ENCODE peak calls at places on chromosomes 4 and X, in ten cellular contexts. Y is upper lobe of right lung, D is suprapubic skin, L is esophagus muscularis mucosa, U is transverse colon, I is aorta, X is foreskin keratinocyte, C is GM23248, T is AG04450, K is H9. M is an unnamed sample.

GRCh38 chr4:143406523-143406922 is 69.8 kb downstream of the GAB1 start:
- DNase-seq in Y (no peak), I (peak; percentile 87), C (peak; percentile 36), L (no peak), X (no peak), D (peak; percentile 88), T (no peak), K (no peak), U (peak; percentile 45), M (no peak)

GRCh38 chr4:62835579-62835978 is 1573.7 kb downstream of the TECRL start:
- DNase-seq in L (no peak), Y (no peak), X (peak; percentile 43), T (no peak), I (no peak), U (no peak), C (no peak), D (no peak), K (no peak), M (no peak)

GRCh38 chr4:38612996-38613395 is 51.0 kb upstream of the KLF3 start:
- DNase-seq in I (no peak), C (no peak), D (no peak), L (peak; percentile 34), K (no peak), X (no peak), Y (no peak), T (no peak), U (no peak), M (no peak)

GRCh38 chr4:78864405-78865024 is 74.7 kb downstream of the PAQR3 start:
- DNase-seq in Y (no peak), U (no peak), L (no peak), I (no peak), C (peak; percentile 81), X (peak; percentile 60), K (no peak), D (no peak), T (peak; percentile 63), M (peak; percentile 29)

GRCh38 chr4:38310446-38311043 is 350.3 kb downstream of the PTTG2 start:
- DNase-seq in T (no peak), C (peak; percentile 28), K (no peak), L (no peak), U (peak; percentile 28), X (no peak), I (no peak), D (no peak), Y (no peak), M (no peak)

GRCh38 chrX:63418211-63418610 is 67.1 kb upstream of the SPIN4 start:
- DNase-seq in I (no peak), U (no peak), C (no peak), K (no peak), T (no peak), Y (no peak), L (no peak), D (no peak), X (no peak), M (no peak)

GRCh38 chr4:36392049-36392448 is 110.6 kb downstream of the DTHD1 start:
- DNase-seq in I (no peak), T (no peak), D (no peak), C (no peak), K (no peak), L (no peak), X (peak; percentile 83), U (no peak), Y (no peak), M (peak; percentile 52)

GRCh38 chr4:4384837-4385236 is 2.1 kb upstream of the NSG1 start:
- DNase-seq in C (peak; percentile 41), X (peak; percentile 58), T (no peak), I (peak; percentile 68), U (no peak), D (no peak), Y (no peak), L (no peak), K (peak; percentile 85), M (no peak)

GRCh38 chr4:95124906-95125504 is 367.2 kb downstream of the BMPR1B start:
- DNase-seq in L (no peak), D (no peak), X (peak; percentile 40), T (peak; percentile 39), Y (no peak), I (no peak), C (peak; percentile 82), U (no peak), K (peak; percentile 41), M (no peak)

GRCh38 chr4:156419080-156419638 is 465.5 kb upstream of the CTSO start:
- DNase-seq in Y (no peak), L (no peak), X (no peak), T (no peak), I (no peak), D (no peak), K (no peak), C (peak; percentile 23), U (no peak), M (no peak)

GRCh38 chrX:38305971-38306370 is 21.3 kb downstream of the RPGR start:
- DNase-seq in I (no peak), T (no peak), L (no peak), C (no peak), U (no peak), X (no peak), D (no peak), K (no peak), Y (no peak), M (no peak)

GRCh38 chr4:129583868-129584267 is 487.9 kb downstream of the C4orf33 start:
- DNase-seq in X (no peak), D (no peak), L (no peak), I (no peak), U (no peak), Y (no peak), T (no peak), C (no peak), K (no peak), M (no peak)

GRCh38 chrX:51931761-51932160 is 38.3 kb downstream of the MAGED1 start:
- DNase-seq in Y (no peak), K (no peak), I (no peak), C (peak; percentile 3), T (no peak), X (no peak), D (no peak), L (no peak), U (no peak), M (no peak)

GRCh38 chr4:122617597-122618593 is 3.0 kb downstream of the IL21 start:
- DNase-seq in X (no peak), T (no peak), U (no peak), I (no peak), L (no peak), C (peak; percentile 18), Y (no peak), D (no peak), K (no peak), M (no peak)

GRCh38 chr4:2546286-2546823 is 9.9 kb downstream of the FAM193A start:
- DNase-seq in C (no peak), K (no peak), I (no peak), Y (no peak), L (no peak), X (no peak), D (no peak), T (no peak), U (no peak), M (no peak)

GRCh38 chrX:10111364-10112148 is 45.2 kb upstream of the CLCN4 start:
- DNase-seq in X (no peak), C (peak; percentile 42), U (peak; percentile 56), L (no peak), T (no peak), K (no peak), Y (no peak), I (no peak), D (no peak), M (no peak)

GRCh38 chr4:13599159-13599558 is 28.4 kb downstream of the BOD1L1 start:
- DNase-seq in Y (no peak), I (no peak), U (no peak), D (no peak), X (no peak), L (no peak), K (peak; percentile 63), T (no peak), C (peak; percentile 9), M (no peak)

DNA sequence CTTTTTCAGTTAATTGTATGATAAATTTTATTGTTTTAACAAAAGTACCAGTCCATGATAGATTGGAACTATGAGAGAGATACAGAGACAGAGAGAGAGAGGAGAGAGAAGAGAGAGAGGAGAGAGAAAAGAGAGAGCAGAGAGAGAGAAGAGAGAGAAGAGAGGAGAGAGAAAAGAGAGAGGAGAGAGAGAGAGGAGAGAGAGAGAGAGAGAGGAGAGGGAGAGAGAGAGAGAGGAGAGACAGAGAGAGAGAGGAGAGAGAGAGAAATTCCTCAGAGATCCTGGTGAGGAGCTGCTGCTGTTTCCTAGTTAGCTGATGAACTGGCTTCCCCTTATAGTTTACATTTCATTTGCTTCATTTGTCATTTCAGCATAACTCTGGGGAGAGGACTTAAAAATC is 10.6 kb downstream of the CTAG1A start:
- DNase-seq in D (no peak), K (no peak), T (no peak), L (no peak), Y (no peak), U (no peak), I (no peak), C (no peak), X (peak; percentile 26), M (no peak)
- H3K27ac ChIP-seq in D (no peak overlapping the region), K (no peak overlapping the region), T (no peak overlapping the region), L (no peak overlapping the region), Y (no peak overlapping the region), U (no peak overlapping the region), I (no peak overlapping the region), C (peak overlapping the region; percentile 52), X (no peak overlapping the region), M (peak overlapping the region; percentile 68)

GRCh38 chr4:40844261-40844660 is 94.5 kb downstream of the NSUN7 start:
- DNase-seq in U (no peak), K (no peak), D (no peak), Y (no peak), I (no peak), L (no peak), X (no peak), T (no peak), C (no peak), M (no peak)
- H3K27ac ChIP-seq in U (no peak overlapping the region), K (no peak overlapping the region), D (no peak overlapping the region), Y (no peak overlapping the region), I (peak overlapping the region; percentile 20), L (no peak overlapping the region), X (no peak overlapping the region), T (no peak overlapping the region), C (no peak overlapping the region), M (no peak overlapping the region)

DNA sequence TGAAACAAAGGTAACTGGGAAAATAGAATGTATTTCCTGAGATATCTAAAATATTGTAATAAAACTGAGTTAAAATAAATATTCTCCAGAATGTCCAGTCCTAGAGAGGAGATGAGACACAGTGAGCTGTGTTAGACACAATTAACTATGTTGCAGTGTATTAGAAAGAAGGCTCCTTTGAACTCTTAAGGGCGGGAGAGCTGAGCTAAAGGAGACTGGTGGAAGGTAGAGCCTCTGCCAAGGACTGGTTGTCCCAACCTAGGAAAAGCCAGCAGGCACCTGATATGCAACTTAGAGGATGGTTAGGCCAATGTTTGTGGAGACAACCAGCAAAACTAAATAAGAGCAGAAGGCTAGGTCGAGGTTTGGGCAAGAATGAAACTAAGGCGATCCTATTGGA is 4.3 kb downstream of the ASB11 start:
- DNase-seq in D (no peak), K (no peak), Y (no peak), L (no peak), X (no peak), I (no peak), C (no peak), U (no peak), T (no peak), M (no peak)
- H3K27ac ChIP-seq in D (no peak overlapping the region), K (no peak overlapping the region), Y (peak overlapping the region; percentile 55), L (no peak overlapping the region), X (no peak overlapping the region), I (no peak overlapping the region), C (no peak overlapping the region), U (no peak overlapping the region), T (no peak overlapping the region), M (no peak overlapping the region)

GRCh38 chrX:103539695-103540094 is 20.4 kb upstream of the RAB40A start:
- DNase-seq in I (no peak), Y (no peak), D (no peak), U (no peak), X (no peak), T (no peak), K (no peak), L (no peak), C (peak; percentile 25), M (no peak)
- H3K27ac ChIP-seq in I (peak overlapping the region; percentile 69), Y (peak overlapping the region; percentile 51), D (peak overlapping the region; percentile 73), U (peak overlapping the region; percentile 49), X (peak overlapping the region; percentile 18), T (no peak overlapping the region), K (no peak overlapping the region), L (peak overlapping the region; percentile 75), C (peak overlapping the region; percentile 35), M (peak overlapping the region; percentile 71)